ENCODE peak calls at places on chromosomes 16 and 17, in five cellular contexts. D is iPS-NIHi11, C is left lobe of liver, P is thoracic aorta, I is H7. B is an unnamed sample.
A peak's percentile ranks its signal among the peaks of the same experiment; 100 is the strongest.

GRCh38 chr16:65521685-65522338 is 399.9 kb upstream of the CDH11 start:
- DNase-seq in P (no peak), D (peak; percentile 25), C (no peak), I (peak; percentile 9), B (no peak)

GRCh38 chr17:33750943-33751701 is 458.0 kb upstream of the ASIC2 start:
- DNase-seq in C (peak; percentile 57), I (peak; percentile 77), P (peak; percentile 12), D (peak; percentile 58), B (no peak)

GRCh38 chr17:4880850-4881249 is 18.5 kb upstream of the C17orf107 start:
- DNase-seq in C (no peak), P (no peak), D (no peak), I (no peak), B (no peak)

GRCh38 chr16:75263291-75263962 is 12.0 kb upstream of the BCAR1 start:
- DNase-seq in C (no peak), I (peak; percentile 40), P (no peak), D (no peak), B (no peak)

GRCh38 chr16:65497571-65497970 is 375.7 kb upstream of the CDH11 start:
- DNase-seq in D (no peak), I (no peak), P (no peak), C (no peak), B (no peak)

GRCh38 chr17:80005360-80006338 is 30.0 kb downstream of the TBC1D16 start:
- DNase-seq in P (no peak), I (peak; percentile 98), D (peak; percentile 94), C (peak; percentile 76), B (peak; percentile 33)

GRCh38 chr17:27846042-27846655 is 45.8 kb upstream of the NOS2 start:
- DNase-seq in I (no peak), D (no peak), P (no peak), C (no peak), B (no peak)

GRCh38 chr17:17514993-17515920 is 19.1 kb upstream of the RASD1 start:
- DNase-seq in C (no peak), I (peak; percentile 89), D (no peak), P (no peak), B (no peak)

GRCh38 chr17:7704601-7705268 is at the start of gene EFNB3:
- DNase-seq in C (no peak), I (peak; percentile 95), D (peak; percentile 79), P (no peak), B (no peak)

GRCh38 chr17:9676742-9677387 is 31.5 kb downstream of the USP43 start:
- DNase-seq in C (peak; percentile 26), P (no peak), D (no peak), I (no peak), B (peak; percentile 85)

GRCh38 chr17:40516581-40517285 is 15.3 kb upstream of the TNS4 start:
- DNase-seq in D (no peak), C (no peak), I (no peak), P (no peak), B (no peak)

GRCh38 chr16:6862058-6862457 is 470.6 kb upstream of the RBFOX1 start:
- DNase-seq in P (no peak), D (no peak), C (no peak), I (no peak), B (no peak)

GRCh38 chr17:8453326-8453725 is 17.6 kb downstream of the NDEL1 start:
- DNase-seq in P (no peak), I (no peak), D (no peak), C (no peak), B (no peak)

GRCh38 chr16:79347176-79347715 is 253.3 kb downstream of the MAF start:
- DNase-seq in P (no peak), D (no peak), C (no peak), I (peak; percentile 21), B (no peak)

GRCh38 chr16:75402821-75403475 is 30.4 kb downstream of the CFDP1 start:
- DNase-seq in D (peak; percentile 25), C (no peak), P (no peak), I (peak; percentile 50), B (peak; percentile 64)

GRCh38 chr17:71039391-71039790 is 870.1 kb downstream of the KCNJ2 start:
- DNase-seq in D (no peak), P (no peak), I (no peak), C (no peak), B (no peak)

GRCh38 chr17:42679492-42680330 is 1.9 kb downstream of the CCR10 start:
- DNase-seq in D (peak; percentile 76), C (peak; percentile 84), I (peak; percentile 91), P (no peak), B (no peak)

GRCh38 chr17:21301593-21302550 is 17.4 kb downstream of the MAP2K3 start:
- DNase-seq in I (peak; percentile 60), C (peak; percentile 48), P (no peak), D (no peak), B (no peak)

GRCh38 chr16:85286066-85286712 is 173.9 kb upstream of the CIBAR2 start:
- DNase-seq in D (no peak), I (no peak), C (peak; percentile 97), P (peak; percentile 54), B (no peak)

GRCh38 chr16:83206426-83206825 is 579.7 kb downstream of the CDH13 start:
- DNase-seq in P (no peak), C (no peak), D (no peak), I (no peak), B (no peak)

GRCh38 chr16:53651357-53651756 is 52.3 kb downstream of the RPGRIP1L start:
- DNase-seq in C (no peak), I (peak; percentile 38), D (peak; percentile 59), P (no peak), B (no peak)

GRCh38 chr16:4194661-4195060 is 47.2 kb downstream of the SRL start:
- DNase-seq in D (no peak), C (no peak), I (no peak), P (no peak), B (no peak)

GRCh38 chr17:18004345-18004744 is 31.7 kb downstream of the DRC3 start:
- DNase-seq in C (no peak), P (no peak), D (no peak), I (no peak), B (no peak)

GRCh38 chr17:78069695-78070094 is 58.9 kb downstream of the TMC6 start:
- DNase-seq in P (no peak), I (no peak), C (no peak), D (no peak), B (no peak)

GRCh38 chr17:82959990-82960418 is 119.4 kb upstream of the METRNL start:
- DNase-seq in I (no peak), C (no peak), P (no peak), D (no peak), B (no peak)

GRCh38 chr16:72367841-72368240 is 195.9 kb upstream of the PMFBP1 start:
- DNase-seq in C (no peak), I (no peak), P (no peak), D (no peak), B (no peak)

GRCh38 chr17:70307430-70307829 is 138.1 kb downstream of the KCNJ2 start:
- DNase-seq in C (no peak), I (no peak), P (no peak), D (no peak), B (no peak)

GRCh38 chr16:56675685-56676210 is 6.1 kb downstream of the MT1H start:
- DNase-seq in P (no peak), D (no peak), I (peak; percentile 70), C (no peak), B (no peak)

GRCh38 chr17:47240375-47240764 is 13.3 kb upstream of the ITGB3 start:
- DNase-seq in P (no peak), I (no peak), D (no peak), C (no peak), B (no peak)

GRCh38 chr16:69888005-69888560 is 63.1 kb upstream of the CLEC18A start:
- DNase-seq in I (no peak), P (no peak), D (no peak), C (no peak), B (no peak)

GRCh38 chr16:22070361-22071351 is 21.7 kb upstream of the VWA3A start:
- DNase-seq in D (no peak), I (no peak), C (no peak), P (no peak), B (no peak)

GRCh38 chr17:58658804-58659713 is 32.8 kb downstream of the TEX14 start:
- DNase-seq in C (peak; percentile 89), I (peak; percentile 85), P (peak; percentile 20), D (peak; percentile 86), B (no peak)

GRCh38 chr16:49250689-49251088 is 30.9 kb downstream of the CBLN1 start:
- DNase-seq in C (no peak), D (no peak), I (no peak), P (no peak), B (no peak)

GRCh38 chr17:8224891-8225812 is 14.8 kb upstream of the AURKB start:
- DNase-seq in I (no peak), P (no peak), D (no peak), C (no peak), B (no peak)

GRCh38 chr16:88688013-88688778 is 1.9 kb upstream of the SNAI3 start:
- DNase-seq in C (no peak), I (peak; percentile 86), D (peak; percentile 69), P (no peak), B (no peak)

GRCh38 chr17:35089846-35090193 is 26.3 kb upstream of the RFFL start:
- DNase-seq in D (peak; percentile 27), I (peak; percentile 57), C (no peak), P (no peak), B (no peak)

GRCh38 chr17:46929413-46929812 is 6.5 kb downstream of the GOSR2 start:
- DNase-seq in D (no peak), P (no peak), I (no peak), C (no peak), B (no peak)